ENCODE peak calls at places on chromosomes 3 and 15, in seven cellular contexts. G is mesenchymal stem cell, M is neuronal stem cell, D is mesendoderm, C is H9, Q is trophoblast cell, J is H1. Z is an unnamed sample.

GRCh38 chr15:40103124-40103858 is 5.4 kb downstream of the BMF start:
- DNase-seq in M (no peak), D (peak; percentile 91), J (peak; percentile 91), C (peak; percentile 92), G (peak; percentile 81), Q (peak; percentile 85), Z (peak; percentile 79)

GRCh38 chr3:160401301-160402095 is 2.0 kb downstream of the SMC4 start:
- DNase-seq in D (peak; percentile 19), Q (peak; percentile 18), M (no peak), C (no peak), G (peak; percentile 82), J (no peak), Z (peak; percentile 88)

GRCh38 chr15:62306851-62307504 is 141.9 kb upstream of the C2CD4B start:
- DNase-seq in G (peak; percentile 79), Q (peak; percentile 84), D (peak; percentile 95), C (peak; percentile 83), J (no peak), M (peak; percentile 65), Z (peak; percentile 67)

GRCh38 chr3:133476971-133477375 is 77.1 kb downstream of the BFSP2 start:
- DNase-seq in C (no peak), J (no peak), G (no peak), D (no peak), Q (no peak), M (no peak), Z (no peak)

GRCh38 chr3:158539414-158540014 is 31.5 kb upstream of the MLF1 start:
- DNase-seq in M (peak; percentile 6), D (peak; percentile 51), C (no peak), J (no peak), Q (peak; percentile 79), G (peak; percentile 51), Z (peak; percentile 58)

GRCh38 chr15:51223771-51224229 is 114.6 kb downstream of the CYP19A1 start:
- DNase-seq in J (no peak), M (no peak), D (peak; percentile 39), G (peak; percentile 77), C (no peak), Q (peak; percentile 71), Z (peak; percentile 66)

GRCh38 chr3:159455741-159456181 is 532.9 kb upstream of the IL12A start:
- DNase-seq in M (no peak), Q (no peak), C (no peak), G (no peak), J (no peak), D (no peak), Z (peak; percentile 19)

GRCh38 chr3:125416235-125416634 is 41.1 kb upstream of the ZNF148 start:
- DNase-seq in C (no peak), G (no peak), M (no peak), J (no peak), Q (no peak), D (no peak), Z (no peak)

GRCh38 chr3:113234028-113234427 is 22.7 kb downstream of the BOC start:
- DNase-seq in C (no peak), M (no peak), G (no peak), D (no peak), Q (no peak), J (no peak), Z (no peak)

GRCh38 chr3:139309046-139309660 is 34.7 kb upstream of the MRPS22 start:
- DNase-seq in J (no peak), D (no peak), C (no peak), Q (no peak), M (no peak), G (no peak), Z (no peak)

GRCh38 chr3:138323971-138324370 is 5.7 kb downstream of the NME9 start:
- DNase-seq in Q (no peak), C (no peak), D (no peak), J (no peak), G (no peak), M (no peak), Z (no peak)

GRCh38 chr3:62554264-62554799 is 181.0 kb upstream of the FEZF2 start:
- DNase-seq in G (no peak), D (peak; percentile 50), M (no peak), Q (peak; percentile 13), C (peak; percentile 51), J (no peak), Z (no peak)

GRCh38 chr15:48802867-48803266 is 8.0 kb downstream of the CEP152 start:
- DNase-seq in C (no peak), Q (peak; percentile 76), J (no peak), G (peak; percentile 91), M (no peak), D (peak; percentile 43), Z (peak; percentile 97)

GRCh38 chr3:79366414-79366813 is 401.4 kb downstream of the ROBO1 start:
- DNase-seq in G (no peak), M (no peak), Q (no peak), D (no peak), C (no peak), J (no peak), Z (peak; percentile 5)

GRCh38 chr3:183697610-183698317 is at the start of gene YEATS2:
- DNase-seq in C (peak; percentile 82), Q (peak; percentile 69), M (peak; percentile 79), G (peak; percentile 44), J (peak; percentile 87), D (peak; percentile 83), Z (peak; percentile 61)

GRCh38 chr15:74173545-74174215 is at the start of gene ISLR:
- DNase-seq in J (no peak), D (no peak), C (peak; percentile 34), G (no peak), M (no peak), Q (no peak), Z (peak; percentile 8)

GRCh38 chr3:183253364-183253960 is 409 bp downstream of the B3GNT5 start:
- DNase-seq in J (peak; percentile 71), D (peak; percentile 68), M (no peak), C (no peak), G (peak; percentile 73), Q (no peak), Z (peak; percentile 41)

GRCh38 chr15:44535509-44536297 is 1.2 kb upstream of the EIF3J start:
- DNase-seq in Q (no peak), G (no peak), J (peak; percentile 44), M (no peak), D (peak; percentile 57), C (peak; percentile 41), Z (no peak)
- H2BK120ac ChIP-seq in Q (no peak overlapping the region), G (no peak overlapping the region), J (no peak overlapping the region), M (no peak overlapping the region), D (no peak overlapping the region), C (no peak overlapping the region), Z (peak overlapping the region; percentile 85)

GRCh38 chr3:196232154-196232881 is 16.0 kb downstream of the SLC51A start:
- DNase-seq in Q (peak; percentile 12), G (no peak), J (no peak), D (no peak), M (no peak), C (no peak), Z (no peak)
- H2BK120ac ChIP-seq in Q (no peak overlapping the region), G (no peak overlapping the region), J (no peak overlapping the region), D (no peak overlapping the region), M (no peak overlapping the region), C (no peak overlapping the region), Z (no peak overlapping the region)

DNA sequence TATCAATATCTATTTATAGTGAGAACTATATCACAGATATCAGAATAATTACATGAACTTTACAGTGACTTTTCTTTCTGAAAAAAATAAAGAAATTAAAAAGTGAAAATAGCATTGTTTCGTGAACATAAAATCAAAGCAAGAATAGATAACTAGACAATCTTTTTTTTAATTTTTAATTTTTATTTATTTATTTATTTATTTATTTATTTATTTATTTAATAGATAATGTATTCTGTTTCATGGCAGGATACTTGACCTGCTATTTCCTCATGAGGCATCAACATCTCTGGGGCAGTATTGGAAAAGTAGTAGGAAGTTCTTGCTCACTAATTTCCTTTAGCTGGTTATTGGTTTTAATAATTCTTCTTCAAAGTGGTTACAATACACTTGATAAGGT is 33.3 kb downstream of the SLITRK3 start:
- DNase-seq in Q (no peak), C (no peak), M (no peak), D (no peak), G (no peak), J (no peak), Z (no peak)
- H2BK120ac ChIP-seq in Q (no peak overlapping the region), C (no peak overlapping the region), M (no peak overlapping the region), D (no peak overlapping the region), G (no peak overlapping the region), J (no peak overlapping the region), Z (no peak overlapping the region)

DNA sequence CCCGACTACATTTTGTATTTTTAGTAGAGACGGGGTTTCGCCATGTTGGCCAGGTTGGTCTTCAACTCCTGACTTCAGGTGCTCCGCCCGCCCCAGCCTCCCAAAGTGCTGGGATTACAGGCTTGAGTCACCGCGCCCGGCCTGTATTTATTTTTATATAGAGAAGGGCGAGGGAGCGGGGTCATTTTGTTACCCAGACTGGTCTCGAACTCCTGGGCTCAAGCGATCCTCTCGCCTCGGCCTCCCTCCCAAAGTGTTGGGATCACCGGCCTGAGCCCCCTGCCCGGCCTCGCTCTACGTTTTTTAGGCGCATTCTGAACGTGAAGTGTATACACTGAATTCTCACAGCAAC is 514 bp upstream of the PPP4R2 start:
- DNase-seq in G (no peak), J (no peak), M (no peak), Q (no peak), D (no peak), C (no peak), Z (no peak)
- H2BK120ac ChIP-seq in G (peak overlapping the region; percentile 42), J (peak overlapping the region; percentile 29), M (no peak overlapping the region), Q (peak overlapping the region; percentile 74), D (no peak overlapping the region), C (no peak overlapping the region), Z (peak overlapping the region; percentile 87)

GRCh38 chr3:37501906-37502305 is 327.5 kb upstream of the LRRFIP2 start:
- DNase-seq in J (no peak), Q (no peak), G (no peak), C (no peak), M (no peak), D (no peak), Z (no peak)

GRCh38 chr3:37504583-37505357 is 330.4 kb upstream of the LRRFIP2 start:
- DNase-seq in G (no peak), C (no peak), J (no peak), M (no peak), D (peak; percentile 97), Q (peak; percentile 82), Z (no peak)

GRCh38 chr3:37506968-37507535 is 332.7 kb upstream of the LRRFIP2 start:
- DNase-seq in D (no peak), J (no peak), G (no peak), M (no peak), C (no peak), Q (peak; percentile 85), Z (no peak)

GRCh38 chr3:37509069-37509468 is 334.7 kb upstream of the LRRFIP2 start:
- DNase-seq in C (no peak), G (no peak), M (no peak), D (no peak), Q (no peak), J (no peak), Z (no peak)

DNA sequence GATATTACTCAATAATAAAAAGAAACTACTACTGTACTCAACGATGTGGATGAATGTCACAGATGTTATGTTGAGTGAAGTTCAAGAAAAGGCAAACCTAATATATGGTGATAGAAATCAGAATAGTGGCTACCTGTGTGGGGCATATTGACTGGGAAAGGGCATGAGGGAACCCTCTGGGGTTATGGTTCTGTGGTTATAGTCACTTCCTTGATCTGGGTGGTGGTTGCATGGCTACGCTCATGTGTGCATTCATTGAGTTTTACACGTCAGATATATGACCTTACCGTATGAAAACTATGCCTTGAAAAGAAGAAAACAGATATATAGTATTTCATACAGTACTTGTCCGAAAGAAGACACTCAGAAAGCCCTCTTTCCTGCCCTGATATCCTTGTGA is 331.0 kb upstream of the LRRFIP2 start:
- DNase-seq in Q (no peak), J (no peak), C (no peak), M (no peak), D (no peak), G (no peak), Z (no peak)
- H2BK120ac ChIP-seq in Q (no peak overlapping the region), J (no peak overlapping the region), C (no peak overlapping the region), M (no peak overlapping the region), D (peak overlapping the region; percentile 32), G (no peak overlapping the region), Z (no peak overlapping the region)

GRCh38 chr15:42360535-42361112 is 1.3 kb downstream of the CAPN3 start:
- DNase-seq in C (no peak), G (no peak), D (no peak), M (no peak), Q (no peak), J (no peak), Z (no peak)
- H2BK120ac ChIP-seq in C (no peak overlapping the region), G (no peak overlapping the region), D (no peak overlapping the region), M (no peak overlapping the region), Q (no peak overlapping the region), J (no peak overlapping the region), Z (no peak overlapping the region)

Z was measured in IMR-90.